ENCODE peak calls at places on chromosomes 7 and 10, in seven cellular contexts. B is HEK293T; I is adipocyte; Z is activated CD4-positive, alpha-beta T cell treated with anti-CD3 and anti-CD28 coated beads for 24 hours; P is HT-29; T is CD4-positive, alpha-beta memory T cell; J is activated CD8-positive, alpha-beta memory T cell treated with anti-CD3 and anti-CD28 coated beads for 4 hours. X is an unnamed sample.

GRCh38 chr7:4713183-4713784 is 31.2 kb downstream of the FOXK1 start:
- DNase-seq in B (no peak), I (peak; percentile 50), Z (no peak), P (no peak), T (no peak), J (no peak), X (no peak)

GRCh38 chr7:43470110-43470509 is 112.8 kb upstream of the STK17A start:
- DNase-seq in B (no peak), I (no peak), Z (no peak), P (no peak), T (no peak), J (no peak), X (no peak)

GRCh38 chr7:100705341-100705752 is 574 bp upstream of the POP7 start:
- DNase-seq in B (peak; percentile 87), I (peak; percentile 87), Z (peak; percentile 80), P (peak; percentile 83), T (peak; percentile 77), J (peak; percentile 58), X (no peak)

GRCh38 chr7:115782716-115783460 is 247.7 kb downstream of the TFEC start:
- DNase-seq in B (peak; percentile 13), I (peak; percentile 76), Z (no peak), P (peak; percentile 23), T (no peak), J (no peak), X (no peak)

GRCh38 chr10:72426982-72427381 is 72.3 kb upstream of the DNAJB12 start:
- DNase-seq in B (no peak), I (no peak), Z (no peak), P (no peak), T (no peak), J (no peak), X (no peak)

GRCh38 chr10:33746878-33747277 is 412.4 kb upstream of the NRP1 start:
- DNase-seq in B (no peak), I (peak; percentile 11), Z (no peak), P (no peak), T (no peak), J (no peak), X (no peak)

GRCh38 chr10:124002391-124003069 is 90.9 kb downstream of the CHST15 start:
- DNase-seq in B (no peak), I (no peak), Z (no peak), P (no peak), T (no peak), J (no peak), X (peak; percentile 20)

GRCh38 chr7:127620406-127621233 is 2.7 kb upstream of the PAX4 start:
- DNase-seq in B (no peak), I (no peak), Z (no peak), P (no peak), T (no peak), J (no peak), X (no peak)

GRCh38 chr10:66215005-66215404 is 710.8 kb upstream of the LRRTM3 start:
- DNase-seq in B (peak; percentile 6), I (no peak), Z (no peak), P (no peak), T (no peak), J (no peak), X (no peak)

GRCh38 chr10:103854265-103854686 is 1.1 kb downstream of the SH3PXD2A start:
- DNase-seq in B (no peak), I (no peak), Z (no peak), P (peak; percentile 27), T (no peak), J (no peak), X (no peak)

GRCh38 chr7:30164567-30164966 is 29.8 kb downstream of the MTURN start:
- DNase-seq in B (peak; percentile 45), I (peak; percentile 75), Z (no peak), P (peak; percentile 75), T (no peak), J (no peak), X (no peak)

GRCh38 chr7:1910081-1910685 is 240.1 kb downstream of the ELFN1 start:
- DNase-seq in B (no peak), I (no peak), Z (no peak), P (no peak), T (no peak), J (no peak), X (no peak)

GRCh38 chr10:43249962-43250624 is 16.8 kb downstream of the RASGEF1A start:
- DNase-seq in B (no peak), I (no peak), Z (no peak), P (no peak), T (no peak), J (no peak), X (peak; percentile 64)

GRCh38 chr10:1968257-1969025 is 231.1 kb upstream of the ADARB2 start:
- DNase-seq in B (no peak), I (no peak), Z (no peak), P (no peak), T (no peak), J (no peak), X (no peak)

GRCh38 chr10:91415816-91416215 is 5.7 kb downstream of the HECTD2 start:
- DNase-seq in B (no peak), I (no peak), Z (no peak), P (no peak), T (peak; percentile 15), J (no peak), X (no peak)

GRCh38 chr10:18571076-18571475 is 80.3 kb downstream of the NSUN6 start:
- DNase-seq in B (no peak), I (no peak), Z (no peak), P (no peak), T (no peak), J (no peak), X (no peak)

GRCh38 chr10:112815238-112816032 is 134.6 kb upstream of the TCF7L2 start:
- DNase-seq in B (no peak), I (peak; percentile 53), Z (no peak), P (no peak), T (no peak), J (no peak), X (no peak)

GRCh38 chr7:4014649-4015048 is 667.4 kb upstream of the FOXK1 start:
- DNase-seq in B (no peak), I (no peak), Z (no peak), P (no peak), T (no peak), J (no peak), X (no peak)

GRCh38 chr7:17506090-17506489 is 207.6 kb downstream of the AHR start:
- DNase-seq in B (no peak), I (no peak), Z (no peak), P (peak; percentile 41), T (no peak), J (no peak), X (no peak)

GRCh38 chr7:20374391-20374790 is 43.7 kb downstream of the ITGB8 start:
- DNase-seq in B (no peak), I (no peak), Z (no peak), P (no peak), T (no peak), J (no peak), X (no peak)

GRCh38 chr7:116938678-116939077 is 14.6 kb upstream of the ST7 start:
- DNase-seq in B (no peak), I (no peak), Z (no peak), P (no peak), T (no peak), J (no peak), X (no peak)

GRCh38 chr10:58177362-58177947 is 90.2 kb downstream of the IPMK start:
- DNase-seq in B (peak; percentile 22), I (peak; percentile 76), Z (no peak), P (peak; percentile 61), T (peak; percentile 12), J (no peak), X (no peak)

GRCh38 chr10:44908936-44909335 is 2.2 kb upstream of the TMEM72 start:
- DNase-seq in B (no peak), I (no peak), Z (no peak), P (no peak), T (no peak), J (no peak), X (no peak)

GRCh38 chr7:33888206-33888605 is 17.1 kb upstream of the BMPER start:
- DNase-seq in B (no peak), I (no peak), Z (no peak), P (no peak), T (no peak), J (no peak), X (no peak)

GRCh38 chr7:99990417-99990816 is 14.6 kb upstream of the AZGP1 start:
- DNase-seq in B (no peak), I (no peak), Z (no peak), P (no peak), T (no peak), J (no peak), X (no peak)

GRCh38 chr10:3217301-3217700 is 44.7 kb upstream of the PITRM1 start:
- DNase-seq in B (no peak), I (peak; percentile 44), Z (no peak), P (no peak), T (no peak), J (no peak), X (no peak)

GRCh38 chr10:77877461-77878344 is 48.9 kb downstream of the DLG5 start:
- DNase-seq in B (peak; percentile 19), I (peak; percentile 63), Z (no peak), P (no peak), T (peak; percentile 50), J (peak; percentile 27), X (no peak)

GRCh38 chr10:50740351-50740688 is 584 bp downstream of the ASAH2B start:
- DNase-seq in B (no peak), I (peak; percentile 75), Z (no peak), P (no peak), T (peak; percentile 9), J (no peak), X (no peak)

X was measured in chondrocyte.